ENCODE peak calls at places on chromosome 1, in ten cellular contexts. I is GM12891, Z is prostate gland, Y is GM12878, O is Panc1, X is suprapubic skin, H is SK-N-MC, A is sigmoid colon, G is spleen, P is breast epithelium. D is an unnamed sample.

GRCh38 chr1:85327759-85328158 is 51.3 kb upstream of the BCL10 start:
- DNase-seq in I (no peak), Z (no peak), Y (no peak), O (no peak), X (no peak), H (no peak), A (no peak), G (no peak), P (no peak), D (no peak)

GRCh38 chr1:42992043-42992697 is 33.5 kb upstream of the SLC2A1 start:
- DNase-seq in I (no peak), Z (peak; percentile 29), Y (no peak), O (no peak), X (no peak), H (no peak), A (no peak), G (no peak), P (no peak), D (no peak)

GRCh38 chr1:39955547-39956539 is 898 bp downstream of the MFSD2A start:
- DNase-seq in I (peak; percentile 61), Z (no peak), Y (peak; percentile 33), O (no peak), X (peak; percentile 75), H (no peak), A (no peak), G (no peak), P (peak; percentile 43), D (peak; percentile 38)

GRCh38 chr1:241202321-241202845 is 154.6 kb downstream of the RGS7 start:
- DNase-seq in I (no peak), Z (no peak), Y (no peak), O (no peak), X (no peak), H (no peak), A (no peak), G (no peak), P (no peak), D (no peak)

GRCh38 chr1:165899461-165899941 is 72.1 kb downstream of the UCK2 start:
- DNase-seq in I (no peak), Z (no peak), Y (no peak), O (no peak), X (no peak), H (no peak), A (no peak), G (no peak), P (peak; percentile 64), D (peak; percentile 55)

GRCh38 chr1:12556368-12556930 is 61.6 kb downstream of the DHRS3 start:
- DNase-seq in I (no peak), Z (peak; percentile 54), Y (no peak), O (no peak), X (peak; percentile 77), H (peak; percentile 5), A (peak; percentile 91), G (no peak), P (peak; percentile 86), D (no peak)

GRCh38 chr1:39178541-39179431 is 25.7 kb upstream of the MACF1 start:
- DNase-seq in I (no peak), Z (no peak), Y (no peak), O (peak; percentile 94), X (no peak), H (no peak), A (no peak), G (no peak), P (no peak), D (no peak)

GRCh38 chr1:58529288-58529687 is 17.2 kb downstream of the OMA1 start:
- DNase-seq in I (no peak), Z (no peak), Y (no peak), O (no peak), X (no peak), H (no peak), A (no peak), G (no peak), P (no peak), D (no peak)

GRCh38 chr1:52672946-52673345 is 25.2 kb downstream of the COA7 start:
- DNase-seq in I (no peak), Z (no peak), Y (no peak), O (no peak), X (no peak), H (no peak), A (no peak), G (no peak), P (no peak), D (no peak)

GRCh38 chr1:161506336-161507223 is 1.3 kb downstream of the FCGR2A start:
- DNase-seq in I (no peak), Z (no peak), Y (no peak), O (no peak), X (peak; percentile 61), H (peak; percentile 68), A (no peak), G (peak; percentile 90), P (no peak), D (no peak)

GRCh38 chr1:157154940-157155514 is 16.8 kb upstream of the ETV3 start:
- DNase-seq in I (no peak), Z (no peak), Y (no peak), O (no peak), X (no peak), H (no peak), A (no peak), G (no peak), P (no peak), D (peak; percentile 89)

GRCh38 chr1:219266524-219266923 is 92.8 kb downstream of the LYPLAL1 start:
- DNase-seq in I (no peak), Z (no peak), Y (no peak), O (no peak), X (no peak), H (no peak), A (no peak), G (no peak), P (no peak), D (no peak)

GRCh38 chr1:99685516-99686180 is 39.7 kb downstream of the PALMD start:
- DNase-seq in I (peak; percentile 10), Z (peak; percentile 63), Y (peak; percentile 13), O (peak; percentile 38), X (peak; percentile 92), H (no peak), A (peak; percentile 79), G (no peak), P (peak; percentile 54), D (peak; percentile 80)

DNA sequence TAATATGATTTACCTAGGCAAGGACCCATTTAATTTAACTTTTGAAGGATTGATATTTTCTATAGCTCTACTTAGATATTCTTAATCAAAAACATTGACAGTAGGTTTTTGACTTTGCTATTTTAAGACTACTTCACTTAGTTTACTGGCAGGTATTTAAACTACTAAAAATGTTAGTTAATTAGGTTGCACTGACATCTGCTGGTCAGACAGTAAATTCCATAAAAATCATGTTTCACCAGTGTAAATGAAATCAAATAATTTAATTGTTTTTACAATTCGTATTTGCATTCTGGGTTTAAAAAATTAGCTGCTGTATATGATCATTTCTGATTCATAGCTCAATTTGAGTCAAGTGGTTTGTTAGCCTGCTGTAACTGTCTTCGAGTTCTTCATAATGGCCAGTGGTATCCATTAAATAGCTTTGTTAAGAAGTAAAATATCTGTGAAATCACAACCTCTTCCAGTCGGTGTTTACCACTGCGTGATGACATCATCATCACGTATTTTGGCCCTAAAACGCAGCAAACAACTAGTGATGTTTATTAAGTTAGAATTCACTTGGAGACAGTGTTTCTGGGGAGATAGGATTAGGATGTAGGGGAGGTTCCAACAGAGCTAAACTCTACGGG is 26.2 kb downstream of the EXTL2 start:
- DNase-seq in I (no peak), Z (no peak), Y (no peak), O (peak; percentile 17), X (no peak), H (peak; percentile 32), A (no peak), G (no peak), P (no peak), D (no peak)
- TF ChIP-seq POLR2AphosphoS5 in I (no peak), Z (no peak), Y (no peak), O (no peak), X (no peak), H (no peak), A (no peak), G (no peak), P (no peak), D (no peak)

DNA sequence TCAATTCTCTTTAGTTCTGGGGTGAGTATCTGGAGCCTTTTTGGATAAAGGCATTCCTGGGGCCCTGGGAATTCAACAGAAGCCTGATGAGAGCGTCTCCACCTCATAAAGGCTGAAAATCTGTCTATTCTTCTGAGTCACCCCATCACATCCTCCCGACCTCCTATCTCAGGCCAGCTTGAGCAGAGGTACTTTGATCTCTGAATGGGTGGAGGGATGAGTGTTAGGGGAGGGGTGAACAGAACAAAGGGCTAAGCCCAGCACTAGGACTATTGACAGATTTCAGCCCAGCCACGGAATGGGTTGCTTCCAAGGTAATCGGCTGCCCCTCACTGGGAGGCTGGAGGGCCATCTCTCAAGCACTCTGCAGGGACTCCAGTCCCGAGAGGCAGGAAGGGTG is 2.5 kb upstream of the MYBPH start:
- DNase-seq in I (no peak), Z (no peak), Y (no peak), O (no peak), X (peak; percentile 36), H (no peak), A (no peak), G (peak; percentile 9), P (no peak), D (no peak)
- TF ChIP-seq POLR2AphosphoS5 in I (no peak), Z (no peak), Y (no peak), O (no peak), X (no peak), H (no peak), A (no peak), G (no peak), P (no peak), D (no peak)

DNA sequence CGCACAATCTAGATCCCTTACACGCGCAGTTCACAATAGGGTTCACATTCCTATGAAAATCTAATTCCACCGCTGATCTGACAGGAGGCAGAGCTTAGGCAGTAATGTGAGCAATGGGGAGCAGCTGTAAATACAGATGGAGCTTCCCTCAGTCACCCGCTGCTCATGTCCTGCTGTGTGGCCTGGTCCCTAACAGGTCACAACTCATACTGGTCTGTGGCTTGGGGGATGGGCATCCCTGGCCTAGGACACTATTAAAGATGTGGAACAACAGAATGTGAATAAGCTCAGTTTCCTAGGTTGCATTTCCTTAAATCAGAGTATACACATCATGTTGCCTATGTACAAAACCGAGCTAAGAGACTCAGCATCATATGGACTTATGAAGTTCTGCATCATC is 16.2 kb downstream of the IFI44 start:
- DNase-seq in I (no peak), Z (no peak), Y (no peak), O (no peak), X (no peak), H (no peak), A (no peak), G (no peak), P (no peak), D (no peak)
- TF ChIP-seq POLR2AphosphoS5 in I (no peak), Z (no peak), Y (no peak), O (no peak), X (no peak), H (no peak), A (no peak), G (no peak), P (no peak), D (no peak)

DNA sequence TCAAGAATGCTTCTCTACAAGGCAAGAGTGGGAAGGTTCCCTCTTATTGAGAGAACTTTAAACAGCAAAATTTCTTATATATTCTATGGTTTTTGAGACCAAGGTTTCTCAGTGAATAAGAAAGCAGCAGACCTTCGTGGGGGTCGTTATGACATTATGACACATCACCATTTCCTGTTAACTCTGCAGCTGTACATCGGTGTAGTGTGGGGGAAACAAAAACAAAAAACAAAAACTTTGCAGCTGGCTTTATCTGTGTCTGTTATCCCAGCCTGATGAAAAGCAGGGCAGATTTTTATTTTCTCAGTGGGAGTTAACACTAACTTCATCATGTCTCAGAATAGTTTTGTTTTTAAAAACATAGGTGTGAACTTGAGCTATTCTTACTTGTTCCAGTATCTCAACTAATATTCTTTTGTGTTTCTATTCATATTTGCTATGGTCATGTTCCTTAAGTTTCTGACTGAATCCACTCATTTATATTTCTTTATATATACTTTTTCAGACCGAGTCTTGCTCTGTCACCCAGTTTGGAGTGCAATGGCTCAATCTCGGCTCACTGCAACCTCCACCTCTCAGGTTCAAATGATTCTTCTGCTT is 2.1 kb downstream of the SDE2 start:
- DNase-seq in I (no peak), Z (no peak), Y (no peak), O (no peak), X (no peak), H (no peak), A (no peak), G (no peak), P (no peak), D (no peak)
- TF ChIP-seq POLR2AphosphoS5 in I (no peak), Z (no peak), Y (no peak), O (no peak), X (no peak), H (no peak), A (no peak), G (no peak), P (no peak), D (no peak)

D was measured in stomach.